ENCODE peak calls at places on chromosomes 1 and 21, in four cellular contexts. One of them, this sample, is unnamed.
A peak's percentile ranks its signal among the peaks of the same experiment; 100 is the strongest.

GRCh38 chr1:91624331-91624730 is 123.7 kb downstream of the CDC7 start:
- DNase-seq in H1: no peak
- DNase-seq in mesendoderm: no peak
- DNase-seq in IMR-90: no peak
- DNase-seq in this sample: no peak

GRCh38 chr1:174800221-174800791 is 199.4 kb upstream of the CACYBP start:
- DNase-seq in IMR-90: peak; percentile 3
- DNase-seq in mesendoderm: peak; percentile 16
- DNase-seq in H1: no peak
- DNase-seq in this sample: no peak

GRCh38 chr1:19793360-19794046 is 6.2 kb downstream of the TMCO4 start:
- DNase-seq in mesendoderm: no peak
- DNase-seq in H1: no peak
- DNase-seq in IMR-90: no peak
- DNase-seq in this sample: no peak

GRCh38 chr21:42664614-42665013 is 11.2 kb downstream of the PDE9A start:
- DNase-seq in mesendoderm: no peak
- DNase-seq in IMR-90: no peak
- DNase-seq in H1: no peak
- DNase-seq in this sample: no peak

GRCh38 chr1:110645962-110646735 is 28.6 kb downstream of the KCNA3 start:
- DNase-seq in H1: no peak
- DNase-seq in IMR-90: peak; percentile 73
- DNase-seq in mesendoderm: no peak
- DNase-seq in this sample: no peak

GRCh38 chr1:211352985-211353515 is 26.4 kb downstream of the TRAF5 start:
- DNase-seq in IMR-90: no peak
- DNase-seq in mesendoderm: peak; percentile 58
- DNase-seq in H1: peak; percentile 79
- DNase-seq in this sample: no peak

GRCh38 chr1:234775477-234776246 is 165.7 kb upstream of the IRF2BP2 start:
- DNase-seq in IMR-90: no peak
- DNase-seq in mesendoderm: no peak
- DNase-seq in H1: peak; percentile 13
- DNase-seq in this sample: no peak

GRCh38 chr1:214445846-214446614 is 105.4 kb downstream of the PTPN14 start:
- DNase-seq in H1: no peak
- DNase-seq in mesendoderm: peak; percentile 74
- DNase-seq in IMR-90: peak; percentile 96
- DNase-seq in this sample: no peak

GRCh38 chr1:88876573-88877335 is 14.6 kb downstream of the GTF2B start:
- DNase-seq in H1: no peak
- DNase-seq in IMR-90: peak; percentile 45
- DNase-seq in mesendoderm: no peak
- DNase-seq in this sample: no peak

GRCh38 chr1:26956321-26956720 is 3.9 kb downstream of the KDF1 start:
- DNase-seq in IMR-90: no peak
- DNase-seq in H1: no peak
- DNase-seq in mesendoderm: no peak
- DNase-seq in this sample: no peak

GRCh38 chr1:175715791-175716190 is 27.6 kb downstream of the TNR start:
- DNase-seq in IMR-90: no peak
- DNase-seq in H1: no peak
- DNase-seq in mesendoderm: no peak
- DNase-seq in this sample: no peak

GRCh38 chr1:53188099-53188498 is 8.5 kb upstream of the CPT2 start:
- DNase-seq in H1: no peak
- DNase-seq in mesendoderm: no peak
- DNase-seq in IMR-90: peak; percentile 55
- DNase-seq in this sample: no peak

GRCh38 chr1:172344444-172344843 is 76.0 kb upstream of the C1orf105 start:
- DNase-seq in mesendoderm: no peak
- DNase-seq in H1: no peak
- DNase-seq in IMR-90: no peak
- DNase-seq in this sample: no peak

GRCh38 chr1:154774175-154774855 is 95.8 kb downstream of the KCNN3 start:
- DNase-seq in H1: no peak
- DNase-seq in IMR-90: no peak
- DNase-seq in mesendoderm: no peak
- DNase-seq in this sample: no peak

GRCh38 chr1:215905493-215906095 is 338.5 kb downstream of the KCTD3 start:
- DNase-seq in mesendoderm: peak; percentile 47
- DNase-seq in H1: no peak
- DNase-seq in IMR-90: peak; percentile 55
- DNase-seq in this sample: no peak

GRCh38 chr1:200176181-200176580 is 148.7 kb downstream of the NR5A2 start:
- DNase-seq in mesendoderm: no peak
- DNase-seq in H1: no peak
- DNase-seq in IMR-90: no peak
- DNase-seq in this sample: no peak

GRCh38 chr1:155277070-155277895 is at the start of gene HCN3:
- DNase-seq in H1: peak; percentile 100
- DNase-seq in IMR-90: peak; percentile 93
- DNase-seq in mesendoderm: peak; percentile 98
- DNase-seq in this sample: peak; percentile 99

DNA sequence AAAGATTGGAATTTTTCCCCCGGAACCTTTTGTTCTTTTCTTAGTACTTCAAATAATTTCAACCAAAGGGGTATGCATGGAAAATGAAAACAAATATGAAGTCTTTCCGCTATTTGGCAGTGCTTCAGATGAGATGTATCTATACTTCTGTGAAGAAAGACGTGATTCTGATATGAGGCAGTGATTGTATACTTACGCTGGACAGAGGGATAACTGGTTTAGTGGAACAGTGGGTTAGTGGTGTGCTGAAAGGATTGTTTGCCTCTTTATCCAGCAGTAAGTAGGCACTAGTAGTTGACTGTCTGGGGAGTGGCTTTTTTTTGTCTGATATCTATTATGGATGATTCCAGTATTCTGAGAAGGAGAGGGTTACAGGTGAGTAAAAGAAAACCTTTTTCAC is 61.4 kb downstream of the MAST2 start:
- DNase-seq in H1: no peak
- DNase-seq in mesendoderm: no peak
- DNase-seq in IMR-90: peak; percentile 46
- DNase-seq in this sample: no peak
- H4K5ac ChIP-seq in H1: no peak overlapping the region
- H4K5ac ChIP-seq in mesendoderm: no peak overlapping the region
- H4K5ac ChIP-seq in IMR-90: no peak overlapping the region
- H4K5ac ChIP-seq in this sample: no peak overlapping the region

DNA sequence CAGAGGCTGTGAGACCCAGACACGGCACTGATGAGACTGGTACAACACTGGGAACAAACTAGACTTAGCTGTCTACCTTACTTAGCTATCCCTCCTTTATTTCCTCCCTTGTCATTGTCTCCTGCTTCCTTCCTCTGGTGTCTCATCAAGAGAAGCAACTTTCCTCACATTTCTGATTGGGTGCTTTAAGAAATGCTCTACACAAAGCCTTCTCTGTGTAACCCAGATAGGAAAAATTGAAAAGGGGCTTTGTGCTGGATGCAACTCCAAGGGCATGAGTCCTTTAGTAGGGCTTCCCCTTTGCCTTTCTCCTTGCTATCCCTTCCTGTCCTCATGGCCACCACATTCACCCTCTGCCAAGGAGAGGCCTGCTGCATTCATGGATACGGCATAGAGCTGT is 274.5 kb downstream of the VAV3 start:
- DNase-seq in IMR-90: no peak
- DNase-seq in H1: no peak
- DNase-seq in mesendoderm: no peak
- DNase-seq in this sample: no peak
- H2BK120ac ChIP-seq in IMR-90: no peak overlapping the region
- H2BK120ac ChIP-seq in H1: no peak overlapping the region
- H2BK120ac ChIP-seq in mesendoderm: no peak overlapping the region
- H2BK120ac ChIP-seq in this sample: no peak overlapping the region

DNA sequence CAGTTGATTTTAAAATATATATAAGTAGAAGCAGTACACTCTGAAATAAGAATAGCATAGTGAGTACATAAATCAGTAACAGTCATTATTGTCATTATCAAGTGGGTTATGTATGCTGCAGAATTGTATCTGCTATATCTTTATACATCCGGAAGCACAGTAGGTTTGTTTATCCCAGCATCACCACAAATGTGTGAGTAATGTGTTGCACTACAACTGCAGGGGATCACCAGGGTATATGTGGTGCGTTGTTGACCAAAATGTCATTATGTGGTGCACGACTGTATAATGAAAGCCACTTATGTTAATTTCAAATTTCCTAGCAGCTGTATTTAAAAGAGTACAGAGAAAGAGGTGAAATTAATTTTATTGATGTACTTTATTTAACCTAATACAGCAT is 87.7 kb upstream of the GADD45A start:
- DNase-seq in H1: no peak
- DNase-seq in IMR-90: peak; percentile 34
- DNase-seq in mesendoderm: no peak
- DNase-seq in this sample: no peak
- H4K5ac ChIP-seq in H1: no peak overlapping the region
- H4K5ac ChIP-seq in IMR-90: no peak overlapping the region
- H4K5ac ChIP-seq in mesendoderm: no peak overlapping the region
- H4K5ac ChIP-seq in this sample: no peak overlapping the region

DNA sequence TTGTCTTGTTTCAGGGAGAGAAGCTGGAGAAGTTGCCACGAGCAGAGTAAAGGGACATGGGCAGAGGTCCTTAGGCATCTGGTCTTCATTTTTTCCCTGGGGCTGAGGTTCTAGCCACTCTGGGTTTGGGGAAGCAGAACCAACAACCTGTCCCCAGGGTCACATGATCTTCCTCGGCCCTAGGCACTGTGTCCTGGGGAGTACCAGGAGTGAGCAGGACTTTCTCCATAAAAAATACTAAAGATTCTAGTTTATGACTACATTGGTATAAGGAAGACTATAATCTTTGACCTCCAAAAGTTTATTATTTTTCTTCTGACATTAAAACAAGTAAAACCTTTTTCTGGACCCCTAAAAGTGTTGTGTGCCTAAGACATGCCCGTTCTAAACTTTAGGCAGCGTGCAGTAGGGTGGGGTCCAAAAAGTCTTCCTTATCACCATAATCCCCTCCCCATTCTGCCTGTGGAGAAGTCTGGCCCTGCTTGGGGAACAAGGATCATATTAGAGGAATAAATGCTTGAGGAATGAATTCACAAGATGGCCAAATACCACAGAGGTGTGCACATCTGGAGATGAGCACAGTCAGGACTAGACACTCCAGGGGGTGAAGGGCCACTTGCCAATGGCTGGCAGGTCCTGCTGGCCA is 19.3 kb upstream of the IGSF3 start:
- DNase-seq in H1: no peak
- DNase-seq in mesendoderm: no peak
- DNase-seq in IMR-90: no peak
- DNase-seq in this sample: no peak
- H2BK120ac ChIP-seq in H1: no peak overlapping the region
- H2BK120ac ChIP-seq in mesendoderm: peak overlapping the region; percentile 46
- H2BK120ac ChIP-seq in IMR-90: no peak overlapping the region
- H2BK120ac ChIP-seq in this sample: no peak overlapping the region

GRCh38 chr21:45117314-45117713 is 42.9 kb downstream of the ADARB1 start:
- DNase-seq in mesendoderm: no peak
- DNase-seq in H1: no peak
- DNase-seq in IMR-90: no peak
- DNase-seq in this sample: no peak
- H4K5ac ChIP-seq in mesendoderm: no peak overlapping the region
- H4K5ac ChIP-seq in H1: no peak overlapping the region
- H4K5ac ChIP-seq in IMR-90: no peak overlapping the region
- H4K5ac ChIP-seq in this sample: no peak overlapping the region

DNA sequence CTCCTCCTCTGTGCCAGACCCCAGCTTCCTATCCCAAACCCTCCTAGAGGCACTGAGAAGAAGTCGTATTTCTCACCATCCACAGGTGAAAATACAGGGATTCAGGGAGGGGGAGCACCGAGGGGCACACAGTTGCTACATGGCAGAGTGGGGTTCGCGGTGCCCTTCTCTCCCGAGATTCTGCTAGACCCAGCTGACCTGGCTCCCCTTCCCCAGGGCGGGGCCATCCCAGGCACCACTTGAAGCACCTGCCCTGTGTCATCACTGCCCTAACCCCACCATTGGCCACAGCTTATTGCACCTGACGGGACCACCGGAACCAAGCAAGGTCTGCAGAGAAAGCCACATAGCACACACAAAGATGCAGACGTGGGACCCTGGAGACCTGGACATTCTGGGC is 30.5 kb downstream of the SDC3 start:
- DNase-seq in IMR-90: no peak
- DNase-seq in H1: no peak
- DNase-seq in mesendoderm: no peak
- DNase-seq in this sample: no peak
- H2BK120ac ChIP-seq in IMR-90: peak overlapping the region; percentile 94
- H2BK120ac ChIP-seq in H1: no peak overlapping the region
- H2BK120ac ChIP-seq in mesendoderm: no peak overlapping the region
- H2BK120ac ChIP-seq in this sample: no peak overlapping the region

GRCh38 chr1:54276617-54277450 is 76.9 kb downstream of the MRPL37 start:
- DNase-seq in H1: no peak
- DNase-seq in IMR-90: no peak
- DNase-seq in mesendoderm: no peak
- DNase-seq in this sample: no peak
- H4K5ac ChIP-seq in H1: no peak overlapping the region
- H4K5ac ChIP-seq in IMR-90: peak overlapping the region; percentile 32
- H4K5ac ChIP-seq in mesendoderm: no peak overlapping the region
- H4K5ac ChIP-seq in this sample: no peak overlapping the region

GRCh38 chr1:31675161-31675560 is 28.7 kb downstream of the COL16A1 start:
- DNase-seq in H1: no peak
- DNase-seq in IMR-90: no peak
- DNase-seq in mesendoderm: no peak
- DNase-seq in this sample: no peak
- H2BK120ac ChIP-seq in H1: no peak overlapping the region
- H2BK120ac ChIP-seq in IMR-90: no peak overlapping the region
- H2BK120ac ChIP-seq in mesendoderm: no peak overlapping the region
- H2BK120ac ChIP-seq in this sample: no peak overlapping the region